ENCODE peak calls at places on chromosomes 4 and X, in four cellular contexts. U is CD4-positive, CD25-positive, alpha-beta regulatory T cell; Z is stimulated activated naive CD4-positive, alpha-beta T cell; C is substantia nigra. W is an unnamed sample.

GRCh38 chr4:148095346-148095923 is 346.8 kb downstream of the NR3C2 start:
- DNase-seq in Z (no peak), U (no peak), C (no peak), W (no peak)

GRCh38 chr4:183402771-183403170 is 41.7 kb upstream of the CDKN2AIP start:
- DNase-seq in C (no peak), Z (no peak), U (no peak), W (no peak)

GRCh38 chr4:179095585-179096228 is 1653.5 kb upstream of the AGA start:
- DNase-seq in U (no peak), Z (no peak), C (no peak), W (no peak)

GRCh38 chr4:36414248-36414647 is 132.8 kb downstream of the DTHD1 start:
- DNase-seq in Z (no peak), U (no peak), C (no peak), W (no peak)

GRCh38 chr4:23161787-23162186 is 469.1 kb downstream of the GBA3 start:
- DNase-seq in Z (no peak), U (no peak), C (no peak), W (no peak)

GRCh38 chr4:135838889-135839288 is 1637.3 kb upstream of the PABPC4L start:
- DNase-seq in C (no peak), U (no peak), Z (no peak), W (no peak)

GRCh38 chrX:20545538-20545937 is 278.8 kb upstream of the RPS6KA3 start:
- DNase-seq in U (no peak), Z (no peak), C (no peak), W (no peak)

GRCh38 chrX:115949900-115950822 is 220.4 kb upstream of the AGTR2 start:
- DNase-seq in Z (no peak), U (no peak), C (peak; percentile 38), W (peak; percentile 14)

GRCh38 chr4:93029774-93030173 is 726.0 kb downstream of the GRID2 start:
- DNase-seq in Z (no peak), U (no peak), C (no peak), W (no peak)

GRCh38 chrX:119647552-119648420 is 41.6 kb upstream of the NKRF start:
- DNase-seq in Z (no peak), C (no peak), U (peak; percentile 78), W (peak; percentile 52)

GRCh38 chr4:176988226-176988625 is 195.5 kb upstream of the VEGFC start:
- DNase-seq in Z (no peak), C (no peak), U (no peak), W (no peak)

GRCh38 chr4:47221721-47222120 is 190.4 kb downstream of the GABRB1 start:
- DNase-seq in U (no peak), Z (no peak), C (no peak), W (no peak)

W was measured in immature natural killer cell.